ENCODE peak calls at places on chromosomes 16 and 17, in seven cellular contexts. K is GM23338, Q is PC-3, Z is GM23248, U is neural progenitor cell, D is HCT116, S is MM.1S. R is an unnamed sample.

GRCh38 chr17:7347630-7348477 is 4.1 kb upstream of the KCTD11 start:
- DNase-seq in Z (peak), K (no peak), U (no peak), Q (no peak), D (no peak), S (no peak), R (no peak)

GRCh38 chr17:80129006-80129565 is 17.8 kb downstream of the EIF4A3 start:
- DNase-seq in D (no peak), Q (peak), U (no peak), Z (peak), S (no peak), K (no peak), R (no peak)

GRCh38 chr17:35774499-35774898 is 13.8 kb downstream of the C17orf50 start:
- DNase-seq in S (no peak), D (no peak), Q (peak), K (no peak), Z (peak), U (no peak), R (peak)

GRCh38 chr17:49634487-49634865 is 43.4 kb downstream of the SPOP start:
- DNase-seq in Q (no peak), S (no peak), Z (no peak), D (no peak), K (no peak), U (no peak), R (no peak)

GRCh38 chr17:70024253-70024652 is 50.8 kb upstream of the KCNJ16 start:
- DNase-seq in K (no peak), D (no peak), Q (no peak), Z (no peak), U (no peak), S (no peak), R (no peak)

GRCh38 chr17:45265823-45266222 is 3.9 kb upstream of the SPATA32 start:
- DNase-seq in Z (peak), U (no peak), S (no peak), D (no peak), K (no peak), Q (peak), R (peak)

GRCh38 chr16:70746708-70747424 is 54.1 kb downstream of the VAC14 start:
- DNase-seq in K (no peak), S (no peak), Z (peak), Q (peak), U (no peak), D (peak), R (peak)

GRCh38 chr16:14529010-14529669 is 100.9 kb downstream of the PARN start:
- DNase-seq in D (peak), K (peak), Z (peak), Q (peak), S (peak), U (peak), R (peak)

GRCh38 chr17:21293846-21294240 is 9.3 kb downstream of the MAP2K3 start:
- DNase-seq in U (no peak), Q (no peak), Z (no peak), K (no peak), D (no peak), S (no peak), R (no peak)

GRCh38 chr17:74473294-74473693 is 6.9 kb downstream of the CD300A start:
- DNase-seq in Z (no peak), U (no peak), K (no peak), S (no peak), D (no peak), Q (no peak), R (no peak)

GRCh38 chr16:12437761-12438440 is 365.8 kb downstream of the CPPED1 start:
- DNase-seq in Z (no peak), U (no peak), S (no peak), D (no peak), Q (no peak), K (no peak), R (no peak)

GRCh38 chr17:1574697-1575471 is 12.3 kb upstream of the PITPNA start:
- DNase-seq in D (no peak), S (no peak), K (peak), U (no peak), Z (no peak), Q (no peak), R (peak)

GRCh38 chr16:2058901-2059300 is 11.1 kb downstream of the TSC2 start:
- DNase-seq in Q (no peak), S (no peak), U (peak), D (no peak), K (no peak), Z (no peak), R (no peak)

GRCh38 chr17:36601303-36602029 is at the start of gene MRM1:
- DNase-seq in U (peak), Q (peak), S (peak), Z (peak), D (peak), K (peak), R (peak)

GRCh38 chr17:39736319-39737165 is 1.2 kb upstream of the GRB7 start:
- DNase-seq in D (peak), U (no peak), Z (no peak), Q (peak), K (peak), S (no peak), R (peak)

GRCh38 chr17:44557653-44558285 is 485 bp downstream of the FZD2 start:
- DNase-seq in K (peak), U (peak), D (no peak), Z (peak), S (no peak), Q (no peak), R (peak)

GRCh38 chr17:77424585-77425344 is 284.0 kb downstream of the SEC14L1 start:
- DNase-seq in D (no peak), U (no peak), Q (no peak), Z (peak), K (no peak), S (no peak), R (peak)

GRCh38 chr17:31690118-31690517 is 168.9 kb downstream of the COPRS start:
- DNase-seq in U (no peak), Q (no peak), Z (peak), K (no peak), D (no peak), S (no peak), R (no peak)

GRCh38 chr16:85426806-85427205 is 186.3 kb upstream of the GSE1 start:
- DNase-seq in Z (no peak), U (no peak), Q (no peak), K (no peak), S (no peak), D (no peak), R (no peak)

GRCh38 chr16:49625311-49626035 is 230.4 kb downstream of the ZNF423 start:
- DNase-seq in Z (no peak), K (no peak), D (no peak), U (no peak), Q (no peak), S (no peak), R (no peak)

GRCh38 chr17:73718362-73718761 is 74.1 kb upstream of the SDK2 start:
- DNase-seq in D (no peak), K (no peak), Q (no peak), U (no peak), Z (no peak), S (no peak), R (no peak)

GRCh38 chr16:14303654-14304394 is 232.7 kb downstream of the MRTFB start:
- DNase-seq in Q (no peak), Z (peak), K (peak), D (no peak), U (peak), S (no peak), R (no peak)

GRCh38 chr17:5584383-5584951 is at the start of gene NLRP1:
- DNase-seq in S (peak), D (peak), Q (peak), K (peak), Z (peak), U (no peak), R (peak)

GRCh38 chr17:67639555-67639954 is 78.2 kb upstream of the NOL11 start:
- DNase-seq in K (no peak), Z (no peak), D (no peak), Q (no peak), S (no peak), U (no peak), R (no peak)

GRCh38 chr16:10517868-10518267 is 62.5 kb downstream of the EMP2 start:
- DNase-seq in Z (no peak), K (peak), Q (no peak), U (no peak), S (no peak), D (no peak), R (no peak)

GRCh38 chr16:825298-826061 is 24.9 kb upstream of the GNG13 start:
- DNase-seq in U (no peak), Z (peak), D (no peak), K (no peak), S (no peak), Q (no peak), R (peak)

GRCh38 chr16:26447570-26447969 is 619.2 kb upstream of the C16orf82 start:
- DNase-seq in K (no peak), Q (no peak), D (no peak), S (no peak), U (no peak), Z (no peak), R (no peak)

GRCh38 chr17:8791910-8792270 is 7.3 kb downstream of the MFSD6L start:
- DNase-seq in K (no peak), Z (peak), S (no peak), D (peak), U (no peak), Q (peak), R (no peak)

GRCh38 chr16:78695371-78695770 is 595.9 kb downstream of the WWOX start:
- DNase-seq in S (no peak), K (no peak), D (no peak), U (no peak), Z (no peak), Q (no peak), R (no peak)

GRCh38 chr17:16013943-16014407 is 14.4 kb downstream of the TTC19 start:
- DNase-seq in S (no peak), K (peak), Q (peak), U (peak), D (peak), Z (peak), R (peak)

GRCh38 chr16:31386157-31386984 is 6.8 kb upstream of the ITGAD start:
- DNase-seq in U (no peak), Z (peak), D (peak), S (peak), Q (peak), K (peak), R (peak)

GRCh38 chr16:31868701-31869167 is 4.9 kb upstream of the ZNF267 start:
- DNase-seq in K (peak), U (peak), Z (peak), Q (peak), D (peak), S (peak), R (peak)

GRCh38 chr16:49490321-49490705 is 116.7 kb downstream of the C16orf78 start:
- DNase-seq in K (no peak), Z (no peak), S (no peak), D (no peak), Q (no peak), U (no peak), R (no peak)

DNA sequence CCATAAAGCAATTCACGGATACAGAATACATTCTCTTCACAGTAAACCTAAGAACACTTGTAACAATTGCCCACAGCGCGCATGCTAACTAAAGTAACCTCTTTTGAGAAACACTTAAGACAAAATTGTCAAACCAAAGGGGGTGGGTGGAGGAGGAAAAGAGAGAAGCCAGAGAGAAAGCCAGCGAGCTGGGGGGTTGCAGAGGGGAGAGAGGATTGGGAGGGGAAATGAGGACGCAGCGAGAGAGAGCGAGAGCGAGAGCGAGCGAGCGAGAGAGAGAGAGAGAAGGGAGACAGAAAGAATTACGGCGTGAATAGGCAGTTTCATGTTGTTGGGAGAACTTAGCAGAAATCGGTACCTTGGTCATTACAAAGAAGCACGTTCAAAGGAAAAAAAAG is 1.6 kb upstream of the HOXB7 start:
- DNase-seq in U (no peak), Q (no peak), K (no peak), D (no peak), S (no peak), Z (peak), R (no peak)
- TF ChIP-seq EZH2 in U (peak), Q (no peak), K (peak), D (no peak), S (no peak), Z (no peak), R (peak)

GRCh38 chr17:82948081-82948511 is 108.3 kb upstream of the ZNF750 start:
- DNase-seq in S (no peak), K (no peak), Z (no peak), U (no peak), D (no peak), Q (no peak), R (no peak)

GRCh38 chr17:82950525-82951102 is 110.8 kb upstream of the ZNF750 start:
- DNase-seq in K (no peak), S (no peak), Z (no peak), U (no peak), Q (no peak), D (no peak), R (no peak)

GRCh38 chr17:82948957-82949356 is 109.1 kb upstream of the ZNF750 start:
- DNase-seq in K (no peak), Q (no peak), D (no peak), S (no peak), U (no peak), Z (no peak), R (no peak)

GRCh38 chr17:82949361-82949760 is 109.5 kb upstream of the ZNF750 start:
- DNase-seq in Z (no peak), D (no peak), Q (no peak), K (no peak), U (no peak), S (no peak), R (no peak)

DNA sequence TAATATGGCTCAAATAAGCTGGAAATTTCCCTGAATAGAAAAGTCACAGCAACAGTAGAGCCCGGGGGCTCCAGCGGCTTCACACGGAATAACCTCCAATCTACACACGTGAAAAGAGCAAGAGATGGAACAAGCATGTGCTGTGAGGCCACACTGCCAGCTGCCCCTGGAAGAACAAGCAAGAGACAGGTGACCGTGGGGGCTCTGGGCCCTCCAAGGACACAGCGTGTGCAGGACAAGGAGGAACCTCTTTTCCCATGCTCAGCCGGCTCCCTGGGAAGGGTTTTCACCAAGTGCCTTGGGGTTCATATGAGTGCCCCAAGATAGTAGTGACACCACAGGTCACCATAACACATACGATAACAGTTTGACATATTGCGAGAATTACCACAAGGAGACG is 110.2 kb upstream of the ZNF750 start:
- DNase-seq in D (no peak), Q (no peak), K (no peak), U (no peak), Z (no peak), S (no peak), R (no peak)
- H3K4me3 ChIP-seq in D (no peak), Q (no peak), K (no peak), U (no peak), Z (no peak), S (no peak), R (no peak)

GRCh38 chr17:76296889-76297288 is 11.2 kb downstream of the QRICH2 start:
- DNase-seq in Z (no peak), U (no peak), S (no peak), Q (no peak), K (no peak), D (no peak), R (no peak)
- TF ChIP-seq EZH2phosphoT487 in Z (no peak), U (no peak), S (no peak), Q (no peak), K (no peak), D (no peak), R (no peak)

DNA sequence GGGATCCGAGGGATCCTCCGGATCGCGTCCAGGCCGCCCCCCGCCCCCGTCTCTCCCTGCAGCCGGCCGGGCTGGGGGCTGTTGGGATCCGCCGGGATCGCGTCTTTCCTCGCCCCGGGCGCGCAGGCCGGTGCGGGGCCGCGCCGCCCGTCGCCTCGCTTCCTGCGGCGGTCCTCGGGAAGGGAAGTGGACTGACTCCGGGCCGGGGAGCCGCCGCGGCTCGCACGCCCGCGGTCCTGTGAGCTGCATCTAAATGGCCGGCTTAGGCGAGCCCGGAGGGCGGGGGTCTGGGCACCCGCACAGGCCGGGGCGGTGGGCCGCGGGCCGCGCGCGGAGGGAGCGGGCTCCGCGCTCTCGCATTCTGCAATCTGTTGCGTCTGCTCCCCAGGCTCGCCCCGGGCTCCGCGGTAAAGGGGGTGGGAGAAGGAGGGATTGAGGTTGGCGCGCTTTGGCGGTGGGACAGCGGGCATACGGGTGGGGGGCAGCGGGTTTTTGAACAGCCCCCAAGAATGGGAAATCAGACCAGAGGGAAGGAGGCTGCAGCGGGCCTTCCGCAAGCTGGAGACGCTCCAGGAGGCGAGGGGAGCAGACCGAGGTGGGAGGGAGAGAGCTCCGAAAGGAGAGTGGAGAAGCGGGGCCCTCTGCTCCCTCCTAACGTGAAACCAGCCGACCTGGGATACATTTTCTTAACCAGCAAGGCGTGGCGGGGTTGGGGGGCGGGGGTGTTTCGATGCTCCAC is 2.2 kb downstream of the TMEM132E start:
- DNase-seq in D (no peak), S (no peak), Z (peak), Q (no peak), U (peak), K (peak), R (peak)
- TF ChIP-seq EZH2 in D (no peak), S (no peak), Z (peak), Q (peak), U (peak), K (peak), R (peak)

GRCh38 chr16:66845080-66845410 is 831 bp downstream of the CA7 start:
- DNase-seq in Z (no peak), Q (no peak), U (no peak), K (no peak), S (no peak), D (no peak), R (no peak)

GRCh38 chr16:66843191-66843590 is 1.0 kb upstream of the CA7 start:
- DNase-seq in D (no peak), Q (no peak), S (no peak), K (no peak), Z (no peak), U (no peak), R (no peak)

GRCh38 chr16:66844342-66845079 is at the start of gene CA7:
- DNase-seq in Z (peak), D (no peak), S (no peak), Q (no peak), K (peak), U (peak), R (no peak)

GRCh38 chr16:66842765-66843164 is 1.4 kb upstream of the CA7 start:
- DNase-seq in Q (no peak), S (no peak), D (no peak), Z (peak), K (no peak), U (no peak), R (no peak)

GRCh38 chr16:66844009-66844341 is 239 bp upstream of the CA7 start:
- DNase-seq in U (peak), D (no peak), S (no peak), K (peak), Z (no peak), Q (no peak), R (no peak)
- H3K4me3 ChIP-seq in U (peak), D (no peak), S (no peak), K (peak), Z (peak), Q (peak), R (no peak)

R was measured in hepatocyte.